ENCODE peak calls at places on chromosomes 6 and 20, in five cellular contexts. R is neural progenitor cell, L is right lobe of liver, N is heart right ventricle, H is H9. V is an unnamed sample.

GRCh38 chr6:129269076-129269475 is 386.1 kb downstream of the LAMA2 start:
- DNase-seq in L (no peak), H (no peak), N (no peak), R (no peak), V (no peak)

GRCh38 chr20:62860924-62861691 is 514 bp downstream of the TCFL5 start:
- DNase-seq in R (peak), N (no peak), H (peak), L (no peak), V (no peak)

GRCh38 chr20:57911512-57912226 is 201.9 kb upstream of the PMEPA1 start:
- DNase-seq in L (no peak), N (no peak), H (no peak), R (no peak), V (no peak)

GRCh38 chr6:148682252-148682651 is 64.6 kb upstream of the UST start:
- DNase-seq in N (no peak), H (no peak), R (no peak), L (no peak), V (no peak)

GRCh38 chr6:42407379-42407778 is 44.3 kb downstream of the TRERF1 start:
- DNase-seq in R (no peak), H (no peak), L (no peak), N (no peak), V (no peak)

GRCh38 chr6:108648186-108648585 is 87.5 kb downstream of the FOXO3 start:
- DNase-seq in H (no peak), N (no peak), R (no peak), L (no peak), V (no peak)

GRCh38 chr6:162640756-162641155 is 86.8 kb downstream of the PRKN start:
- DNase-seq in H (no peak), R (no peak), N (no peak), L (no peak), V (no peak)

GRCh38 chr20:19940945-19941590 is 76.1 kb upstream of the NAA20 start:
- DNase-seq in N (no peak), R (no peak), H (no peak), L (no peak), V (no peak)

GRCh38 chr6:35484921-35485392 is 11.9 kb downstream of the TEAD3 start:
- DNase-seq in N (no peak), H (peak), L (no peak), R (no peak), V (no peak)

GRCh38 chr6:128333581-128334223 is 186.7 kb downstream of the PTPRK start:
- DNase-seq in L (no peak), N (no peak), H (no peak), R (no peak), V (no peak)

GRCh38 chr6:71509142-71509541 is 220.5 kb downstream of the OGFRL1 start:
- DNase-seq in H (no peak), L (no peak), R (no peak), N (no peak), V (no peak)

GRCh38 chr6:170074435-170074834 is 216.4 kb downstream of the DLL1 start:
- DNase-seq in L (peak), R (no peak), N (no peak), H (no peak), V (no peak)

GRCh38 chr6:110575910-110576463 is 99.6 kb upstream of the SLC22A16 start:
- DNase-seq in L (no peak), R (no peak), N (no peak), H (no peak), V (no peak)

GRCh38 chr6:127191716-127192115 is 73.2 kb downstream of the RSPO3 start:
- DNase-seq in R (no peak), N (peak), H (no peak), L (no peak), V (no peak)

GRCh38 chr6:81263531-81264168 is 488.8 kb downstream of the TENT5A start:
- DNase-seq in R (no peak), N (no peak), L (no peak), H (peak), V (no peak)

GRCh38 chr6:12092762-12093161 is 80.7 kb downstream of the HIVEP1 start:
- DNase-seq in R (no peak), H (no peak), L (no peak), N (no peak), V (no peak)

GRCh38 chr6:79538481-79538971 is 1.3 kb upstream of the LCA5 start:
- DNase-seq in R (peak), H (no peak), L (no peak), N (no peak), V (no peak)

GRCh38 chr6:29524444-29524843 is 35.1 kb downstream of the UBD start:
- DNase-seq in N (no peak), L (no peak), H (peak), R (no peak), V (no peak)

DNA sequence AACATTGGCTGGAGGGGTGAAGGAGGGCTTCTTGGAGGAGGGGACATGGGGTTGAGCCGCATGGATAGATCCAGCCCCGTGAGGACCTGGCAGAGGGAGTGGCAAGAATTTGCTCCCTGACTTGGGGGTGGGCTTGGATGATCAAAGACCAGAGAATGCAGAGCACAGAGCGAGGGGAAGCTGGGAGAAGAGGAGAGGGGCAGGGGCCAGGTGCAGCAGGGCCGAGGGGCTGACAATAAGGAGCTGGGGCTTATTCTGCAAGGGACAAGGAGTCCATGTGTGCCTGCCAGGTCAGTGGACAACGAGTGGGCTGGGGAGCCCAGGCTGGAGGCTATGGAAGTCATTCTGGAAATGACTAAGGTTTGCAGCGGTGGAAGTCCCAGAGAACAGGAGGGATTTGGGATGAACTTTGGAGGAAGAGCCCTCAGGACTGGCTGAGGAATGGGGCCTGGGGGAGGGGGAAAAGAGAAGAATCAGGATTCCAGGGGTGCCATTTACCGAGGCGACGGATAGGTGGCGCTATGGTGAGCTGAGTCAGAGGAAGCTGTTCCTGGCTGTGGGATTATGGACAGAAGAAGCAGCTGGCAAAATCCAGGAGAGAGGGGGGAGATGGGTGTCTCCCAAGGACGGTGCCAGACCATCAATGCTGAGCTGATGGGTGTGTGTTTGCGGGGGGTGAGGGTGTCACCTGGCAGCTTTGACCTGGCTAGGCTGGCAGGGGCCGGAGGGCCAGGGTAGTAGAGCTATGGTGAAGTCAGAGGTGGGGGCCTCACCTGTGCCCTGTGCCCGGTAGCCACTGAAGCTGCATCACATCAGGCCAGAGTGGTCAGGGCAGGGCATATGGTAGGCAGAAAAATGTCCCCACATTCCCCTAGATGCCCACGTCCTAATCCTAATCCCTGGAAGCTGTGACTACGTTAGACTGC is 7.8 kb downstream of the KCNG1 start:
- DNase-seq in R (peak), N (peak), L (no peak), H (peak), V (peak)
- TF ChIP-seq CTCF in R (peak), N (peak), L (peak), H (peak), V (peak)

GRCh38 chr6:96450760-96451116 is 70.9 kb upstream of the UFL1 start:
- DNase-seq in L (no peak), H (no peak), N (no peak), R (no peak), V (no peak)

DNA sequence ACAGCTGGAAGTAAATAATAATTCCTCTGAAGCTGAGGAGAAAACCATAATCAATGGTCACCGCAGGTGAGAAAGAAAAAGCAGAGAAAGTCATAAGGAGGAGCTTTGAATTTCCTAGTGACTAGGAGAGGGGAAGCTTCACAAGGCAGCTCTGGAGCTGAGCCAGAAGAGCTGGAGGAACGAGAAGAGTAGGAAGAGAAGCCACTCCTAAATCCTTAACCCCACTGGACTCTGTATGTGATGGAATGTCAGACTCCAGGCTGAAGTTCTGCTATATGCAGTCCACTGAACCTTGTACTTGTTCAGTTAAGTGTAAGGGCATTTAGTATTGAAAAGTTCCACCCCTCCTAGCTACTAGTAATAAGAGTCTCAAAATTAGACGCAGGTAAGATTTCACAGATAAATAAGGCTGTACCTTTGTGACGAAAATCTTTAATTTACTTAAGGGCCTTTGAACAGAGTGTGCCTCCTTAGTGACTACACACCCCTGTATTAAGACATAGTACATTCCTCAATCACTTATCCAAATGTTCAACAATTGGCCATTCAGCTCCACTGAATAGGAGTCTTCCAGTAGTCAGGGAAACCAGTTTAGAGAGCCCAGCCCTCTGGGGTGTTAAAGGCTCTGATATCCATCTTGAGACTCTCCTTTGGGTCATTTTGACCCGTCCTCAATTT is 71.4 kb upstream of the UFL1 start:
- DNase-seq in R (peak), L (no peak), H (no peak), N (no peak), V (no peak)
- TF ChIP-seq CTCF in R (no peak), L (no peak), H (no peak), N (no peak), V (no peak)

GRCh38 chr20:22387452-22387851 is 196.9 kb downstream of the FOXA2 start:
- DNase-seq in R (no peak), N (no peak), H (no peak), L (no peak), V (no peak)

GRCh38 chr20:22386300-22386623 is 198.1 kb downstream of the FOXA2 start:
- DNase-seq in N (no peak), R (no peak), H (no peak), L (no peak), V (no peak)

GRCh38 chr20:22389836-22390542 is 194.4 kb downstream of the FOXA2 start:
- DNase-seq in L (no peak), R (no peak), H (peak), N (no peak), V (no peak)

GRCh38 chr20:22394583-22394982 is 189.8 kb downstream of the FOXA2 start:
- DNase-seq in R (no peak), N (no peak), H (no peak), L (no peak), V (no peak)

DNA sequence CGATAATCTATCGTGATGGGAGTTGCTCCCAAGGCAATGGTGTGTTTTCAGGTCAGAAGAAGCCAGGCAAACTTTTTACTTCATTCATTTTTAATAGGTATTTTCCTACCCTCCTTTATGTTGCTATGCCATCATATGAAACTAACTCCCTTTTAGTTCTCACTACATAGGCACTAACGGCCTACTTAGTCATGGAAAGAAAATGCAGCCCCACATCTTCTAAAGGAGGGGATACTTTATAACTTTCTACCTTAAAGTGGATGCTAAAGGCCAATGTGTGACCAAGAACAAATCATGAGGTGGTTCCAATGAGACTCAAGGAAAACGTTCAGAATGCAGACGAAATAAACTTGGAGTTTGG is 193.8 kb downstream of the FOXA2 start:
- DNase-seq in N (no peak), H (no peak), L (no peak), R (no peak), V (no peak)
- TF ChIP-seq CTCF in N (no peak), H (no peak), L (no peak), R (no peak), V (no peak)

DNA sequence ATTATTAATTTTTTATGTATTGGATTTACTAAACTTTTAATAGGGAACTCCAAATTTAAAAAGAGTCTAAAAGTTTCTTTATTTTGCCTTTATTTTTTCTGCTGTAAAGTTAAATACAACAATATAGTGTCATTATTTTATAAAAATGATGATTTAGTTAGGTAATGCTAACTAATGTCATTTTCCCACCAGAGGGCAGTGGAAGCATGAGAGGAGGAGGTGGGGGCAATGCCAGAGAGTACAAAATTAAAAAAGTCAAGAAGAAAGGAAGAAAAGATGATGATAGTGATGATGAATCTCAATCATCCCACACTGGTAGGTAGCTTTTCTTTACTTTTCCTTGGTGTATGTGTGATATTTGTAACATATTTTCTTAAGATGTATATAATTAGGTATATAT is 20.2 kb upstream of the FHL5 start:
- DNase-seq in R (peak), N (no peak), L (no peak), H (no peak), V (no peak)
- TF ChIP-seq CTCF in R (peak), N (peak), L (peak), H (peak), V (peak)

GRCh38 chr6:41335296-41335695 is at the start of gene NCR2:
- DNase-seq in L (no peak), R (no peak), N (no peak), H (no peak), V (no peak)

GRCh38 chr6:41332842-41333736 is 2.3 kb upstream of the NCR2 start:
- DNase-seq in H (no peak), R (no peak), L (no peak), N (no peak), V (no peak)

GRCh38 chr6:41336824-41337223 is 1.4 kb downstream of the NCR2 start:
- DNase-seq in L (no peak), R (no peak), N (no peak), H (no peak), V (no peak)

GRCh38 chr6:41335943-41336342 is 535 bp downstream of the NCR2 start:
- DNase-seq in R (no peak), H (no peak), L (no peak), N (no peak), V (no peak)

GRCh38 chr6:41334482-41335023 is 855 bp upstream of the NCR2 start:
- DNase-seq in N (no peak), L (no peak), R (no peak), H (no peak), V (no peak)
- TF ChIP-seq CTCF in N (peak), L (no peak), R (peak), H (peak), V (peak)

V was measured in GM20000.